ENCODE peak calls at places on chromosomes 16 and 17, in four cellular contexts. P is bronchial epithelial cell, Z is astrocyte of the spinal cord, J is right atrium auricular region. N is an unnamed sample.

GRCh38 chr16:87487361-87487924 is 5.4 kb downstream of the ZCCHC14 start:
- DNase-seq in P (peak), Z (no peak), J (peak), N (no peak)

GRCh38 chr17:1110844-1111598 is 68.8 kb downstream of the ABR start:
- DNase-seq in P (peak), Z (peak), J (peak), N (peak)

GRCh38 chr16:81275795-81276194 is 37.3 kb downstream of the BCO1 start:
- DNase-seq in P (no peak), Z (no peak), J (no peak), N (no peak)

GRCh38 chr17:14813649-14814048 is 451.5 kb downstream of the PMP22 start:
- DNase-seq in P (no peak), Z (no peak), J (no peak), N (no peak)

GRCh38 chr16:72946474-72947194 is 101.3 kb downstream of the ZFHX3 start:
- DNase-seq in P (no peak), Z (no peak), J (peak), N (no peak)

GRCh38 chr16:75206749-75207451 is at the start of gene CTRB2:
- DNase-seq in P (no peak), Z (no peak), J (no peak), N (no peak)

GRCh38 chr16:89864421-89864820 is 9.0 kb upstream of the TCF25 start:
- DNase-seq in P (peak), Z (peak), J (no peak), N (no peak)

GRCh38 chr16:1884889-1885288 is 12.9 kb upstream of the MEIOB start:
- DNase-seq in P (no peak), Z (no peak), J (no peak), N (no peak)

GRCh38 chr17:30337393-30337999 is 3.6 kb upstream of the TMIGD1 start:
- DNase-seq in P (no peak), Z (no peak), J (no peak), N (no peak)

GRCh38 chr17:82228278-82228841 is 482 bp upstream of the SLC16A3 start:
- DNase-seq in P (no peak), Z (no peak), J (no peak), N (no peak)

GRCh38 chr17:55177159-55177913 is 87.4 kb upstream of the HLF start:
- DNase-seq in P (peak), Z (no peak), J (no peak), N (no peak)

GRCh38 chr16:78663690-78664089 is 564.2 kb downstream of the WWOX start:
- DNase-seq in P (no peak), Z (no peak), J (no peak), N (no peak)

GRCh38 chr17:56812971-56813388 is 20.7 kb downstream of the C17orf67 start:
- DNase-seq in P (no peak), Z (no peak), J (no peak), N (no peak)

GRCh38 chr16:53034306-53034705 is 18.4 kb downstream of the CHD9NB start:
- DNase-seq in P (peak), Z (no peak), J (no peak), N (peak)

GRCh38 chr16:81655474-81656162 is 123.5 kb upstream of the PLCG2 start:
- DNase-seq in P (no peak), Z (no peak), J (no peak), N (no peak)

GRCh38 chr16:27374794-27375499 is 27.0 kb upstream of the IL21R start:
- DNase-seq in P (peak), Z (peak), J (peak), N (peak)

GRCh38 chr16:28549301-28549899 is 4.3 kb upstream of the SGF29 start:
- DNase-seq in P (peak), Z (peak), J (no peak), N (peak)

GRCh38 chr16:29736112-29736511 is 9.7 kb downstream of the C16orf54 start:
- DNase-seq in P (no peak), Z (no peak), J (no peak), N (no peak)

GRCh38 chr16:55703003-55704001 is 47.5 kb downstream of the SLC6A2 start:
- DNase-seq in P (peak), Z (peak), J (peak), N (peak)

GRCh38 chr17:81398855-81399451 is 3.7 kb downstream of the BAHCC1 start:
- DNase-seq in P (no peak), Z (peak), J (no peak), N (no peak)

GRCh38 chr16:64481497-64481896 is 640.4 kb downstream of the CDH11 start:
- DNase-seq in P (no peak), Z (no peak), J (no peak), N (peak)

GRCh38 chr17:81940538-81941483 is 3.7 kb upstream of the PYCR1 start:
- DNase-seq in P (no peak), Z (no peak), J (no peak), N (no peak)

GRCh38 chr16:83785455-83785854 is 22.3 kb upstream of the HSBP1 start:
- DNase-seq in P (no peak), Z (no peak), J (no peak), N (no peak)

GRCh38 chr17:65707780-65708179 is 146.3 kb upstream of the AXIN2 start:
- DNase-seq in P (no peak), Z (peak), J (no peak), N (no peak)

GRCh38 chr17:57085448-57086068 is 512 bp downstream of the AKAP1 start:
- DNase-seq in P (no peak), Z (peak), J (no peak), N (peak)

GRCh38 chr16:13448346-13448745 is 471.6 kb upstream of the ERCC4 start:
- DNase-seq in P (no peak), Z (no peak), J (no peak), N (no peak)

GRCh38 chr16:24834459-24835335 is 11.1 kb upstream of the SLC5A11 start:
- DNase-seq in P (peak), Z (peak), J (no peak), N (peak)

GRCh38 chr16:82627811-82628339 is 1.1 kb downstream of the CDH13 start:
- DNase-seq in P (peak), Z (peak), J (no peak), N (peak)

GRCh38 chr16:53156516-53156915 is 101.7 kb downstream of the CHD9 start:
- DNase-seq in P (no peak), Z (peak), J (no peak), N (peak)

GRCh38 chr17:57979076-57979475 is 9.0 kb downstream of the VEZF1 start:
- DNase-seq in P (no peak), Z (no peak), J (no peak), N (no peak)

GRCh38 chr17:6539871-6540270 is 16.5 kb downstream of the PITPNM3 start:
- DNase-seq in P (no peak), Z (no peak), J (no peak), N (no peak)

GRCh38 chr17:44170499-44171201 is at the start of gene ASB16:
- DNase-seq in P (no peak), Z (peak), J (no peak), N (peak)

GRCh38 chr16:77406680-77407079 is 28.2 kb downstream of the ADAMTS18 start:
- DNase-seq in P (peak), Z (peak), J (no peak), N (no peak)
- TF ChIP-seq CTCF in P (peak), Z (peak), J (no peak), N (peak)

GRCh38 chr16:4270595-4270994 is 2.2 kb downstream of the TFAP4 start:
- DNase-seq in P (no peak), Z (no peak), J (no peak), N (no peak)

GRCh38 chr16:4273858-4274291 is 1.1 kb upstream of the TFAP4 start:
- DNase-seq in P (peak), Z (no peak), J (peak), N (peak)

GRCh38 chr16:4272114-4272954 is 489 bp downstream of the TFAP4 start:
- DNase-seq in P (peak), Z (peak), J (no peak), N (no peak)

GRCh38 chr16:4270091-4270490 is 2.7 kb downstream of the TFAP4 start:
- DNase-seq in P (no peak), Z (no peak), J (no peak), N (no peak)

DNA sequence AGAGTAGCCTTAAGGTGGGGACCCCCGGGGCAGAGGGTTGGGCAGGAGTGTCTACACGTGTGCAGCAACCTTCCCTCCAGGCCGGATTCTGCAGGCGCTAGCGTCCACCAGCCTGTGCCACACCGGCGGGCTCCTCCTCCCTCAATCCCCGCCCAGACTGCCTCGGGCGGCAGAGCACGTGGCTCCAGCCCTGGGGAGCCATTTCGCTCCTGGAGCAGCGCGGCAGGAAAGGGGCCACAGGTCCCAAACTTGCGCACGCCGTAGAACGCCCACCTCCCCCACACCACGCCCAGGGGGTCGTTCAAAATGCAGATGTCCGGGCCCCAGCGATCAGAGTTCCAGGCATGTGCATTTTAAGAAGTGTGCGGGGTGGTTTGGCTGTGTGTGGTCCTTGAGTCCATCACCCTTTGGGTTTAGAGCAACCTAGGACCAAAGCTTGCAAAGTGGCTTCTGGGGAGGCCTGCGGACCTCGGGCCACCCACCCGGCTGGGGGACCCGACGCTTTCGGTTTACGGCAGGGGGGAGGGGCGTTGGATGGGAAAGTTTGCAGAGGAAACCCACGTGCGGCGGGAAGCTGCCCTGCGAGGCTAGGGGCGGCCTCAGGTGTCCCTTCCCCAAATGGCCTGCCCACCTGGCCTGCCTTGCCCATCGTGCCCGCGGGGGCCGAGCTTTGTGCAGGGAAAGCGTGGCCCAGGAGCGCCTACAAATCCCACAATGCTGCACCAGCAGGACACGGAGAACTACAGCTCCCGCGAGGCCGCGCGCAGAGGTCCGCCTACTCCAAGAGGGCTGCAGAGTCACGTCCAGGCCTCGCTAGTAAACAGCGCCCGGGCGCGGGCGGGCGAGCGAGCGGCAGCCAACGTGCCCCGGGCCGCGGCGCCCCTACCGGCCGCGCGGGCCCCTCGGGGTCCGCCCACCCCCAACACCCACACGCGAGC is 1.4 kb downstream of the TFAP4 start:
- DNase-seq in P (peak), Z (peak), J (peak), N (peak)
- TF ChIP-seq CTCF in P (no peak), Z (no peak), J (no peak), N (peak)

GRCh38 chr17:46978489-46979022 is 497 bp downstream of the RPRML start:
- DNase-seq in P (no peak), Z (no peak), J (no peak), N (no peak)
- TF ChIP-seq CTCF in P (no peak), Z (no peak), J (no peak), N (no peak)

DNA sequence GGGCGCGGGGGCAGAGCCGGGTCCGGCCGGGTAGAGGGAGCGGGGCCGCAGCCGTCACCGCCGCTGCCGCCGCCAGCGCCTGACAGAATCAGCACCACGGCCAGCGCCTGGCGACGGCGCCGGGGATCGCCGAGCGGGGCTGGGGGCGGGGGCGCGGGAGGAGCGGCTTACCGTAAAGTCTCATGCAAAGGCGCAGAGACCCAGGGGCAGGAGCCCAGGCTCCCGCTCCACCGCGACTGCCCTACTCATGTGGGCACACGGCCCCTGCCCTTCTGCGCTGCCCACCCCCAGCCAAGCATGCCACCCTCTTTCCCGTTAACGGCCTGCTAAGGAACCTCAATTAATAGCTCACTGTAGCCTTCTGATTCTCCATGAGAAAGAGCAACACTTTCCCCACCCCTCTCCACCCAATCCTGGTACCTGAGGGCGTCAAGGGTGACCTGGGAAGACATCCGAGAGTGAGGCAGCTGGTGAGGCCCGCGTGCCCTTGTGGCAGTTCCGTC is at the start of gene SEZ6:
- DNase-seq in P (no peak), Z (peak), J (peak), N (no peak)
- TF ChIP-seq CTCF in P (no peak), Z (no peak), J (no peak), N (no peak)